ENCODE peak calls at places on chromosomes 3 and 15, in nine cellular contexts. Q is HFFc6, P is OCI-LY7, Y is breast epithelium, T is progenitor cell of endocrine pancreas, S is spleen, O is ascending aorta, X is pancreas, K is ovary. J is an unnamed sample.

GRCh38 chr3:34247401-34247800 is 449.0 kb downstream of the PDCD6IP start:
- DNase-seq in X (no peak), Q (no peak), T (no peak), S (no peak), Y (no peak), O (no peak), K (no peak), P (no peak), J (no peak)

GRCh38 chr3:60192297-60193114 is 1058.7 kb downstream of the FHIT start:
- DNase-seq in O (no peak), K (no peak), S (no peak), Q (no peak), Y (no peak), X (no peak), P (no peak), T (no peak), J (peak; percentile 5)

GRCh38 chr3:48634661-48635221 is 520 bp downstream of the SLC26A6 start:
- DNase-seq in T (no peak), K (peak; percentile 58), P (peak; percentile 67), S (peak; percentile 84), X (peak; percentile 80), Q (peak; percentile 44), O (no peak), Y (no peak), J (peak; percentile 79)

GRCh38 chr3:12629560-12629959 is 34.4 kb downstream of the RAF1 start:
- DNase-seq in X (no peak), P (no peak), K (no peak), Y (no peak), O (no peak), S (no peak), T (no peak), Q (peak; percentile 53), J (no peak)

GRCh38 chr3:40505599-40506462 is at the start of gene ZNF620:
- DNase-seq in O (peak; percentile 12), X (peak; percentile 94), P (peak; percentile 14), Q (no peak), S (peak; percentile 86), Y (peak; percentile 57), T (peak; percentile 85), K (peak; percentile 85), J (peak; percentile 61)

GRCh38 chr3:122678496-122678895 is 2.1 kb upstream of the PARP14 start:
- DNase-seq in Y (no peak), K (no peak), O (no peak), S (no peak), X (no peak), P (no peak), Q (no peak), T (no peak), J (peak; percentile 26)

GRCh38 chr3:13083254-13083653 is 10.0 kb upstream of the IQSEC1 start:
- DNase-seq in S (no peak), Y (no peak), T (no peak), K (no peak), X (no peak), O (no peak), Q (no peak), P (no peak), J (no peak)

GRCh38 chr3:150005243-150006102 is 34.8 kb upstream of the PFN2 start:
- DNase-seq in S (no peak), X (no peak), Y (no peak), Q (peak; percentile 64), P (no peak), T (no peak), O (no peak), K (no peak), J (no peak)

GRCh38 chr15:68154923-68155559 is 50.1 kb downstream of the CALML4 start:
- DNase-seq in T (peak; percentile 15), Q (peak; percentile 55), Y (no peak), S (no peak), K (peak; percentile 70), O (no peak), X (no peak), P (peak; percentile 72), J (peak; percentile 18)

GRCh38 chr3:9957214-9957613 is 5.0 kb upstream of the PRRT3 start:
- DNase-seq in T (no peak), Y (no peak), P (peak; percentile 16), X (no peak), S (no peak), Q (no peak), K (no peak), O (no peak), J (no peak)

GRCh38 chr15:77083381-77084160 is 12.7 kb upstream of the TSPAN3 start:
- DNase-seq in Y (peak; percentile 66), S (peak; percentile 96), T (peak; percentile 30), O (peak; percentile 33), P (peak; percentile 87), Q (no peak), K (peak; percentile 53), X (peak; percentile 94), J (peak; percentile 68)

GRCh38 chr3:101643861-101644613 is 32.9 kb downstream of the ZBTB11 start:
- DNase-seq in S (no peak), T (no peak), O (no peak), P (no peak), X (no peak), K (no peak), Q (peak; percentile 96), Y (no peak), J (no peak)

GRCh38 chr3:4741404-4742307 is 237.6 kb upstream of the BHLHE40 start:
- DNase-seq in Y (peak; percentile 85), S (no peak), K (peak; percentile 86), P (no peak), T (no peak), Q (peak; percentile 93), X (no peak), O (peak; percentile 41), J (no peak)

GRCh38 chr3:183142199-183142598 is 20.3 kb downstream of the LAMP3 start:
- DNase-seq in Q (no peak), T (no peak), P (no peak), Y (no peak), X (no peak), S (no peak), K (no peak), O (no peak), J (no peak)

GRCh38 chr15:27327467-27328045 is 356.6 kb downstream of the GABRG3 start:
- DNase-seq in K (no peak), T (no peak), Q (no peak), S (no peak), P (no peak), O (no peak), X (no peak), Y (no peak), J (no peak)

GRCh38 chr15:35746121-35746520 is 200.2 kb upstream of the DPH6 start:
- DNase-seq in S (no peak), Y (no peak), T (no peak), P (no peak), K (no peak), Q (no peak), O (no peak), X (no peak), J (no peak)

GRCh38 chr3:66795365-66795764 is 202.7 kb upstream of the KBTBD8 start:
- DNase-seq in O (no peak), Q (no peak), Y (no peak), P (no peak), T (no peak), K (no peak), X (no peak), S (no peak), J (no peak)

GRCh38 chr3:5047764-5048163 is 68.5 kb downstream of the BHLHE40 start:
- DNase-seq in K (no peak), O (no peak), Q (no peak), X (no peak), Y (no peak), S (no peak), P (no peak), T (no peak), J (no peak)

GRCh38 chr3:165874663-165875489 is 37.7 kb upstream of the BCHE start:
- DNase-seq in P (no peak), X (peak; percentile 33), Q (no peak), O (no peak), S (no peak), Y (no peak), K (no peak), T (no peak), J (no peak)
- TF ChIP-seq CTCF in P (no peak), X (no peak), Q (no peak), O (no peak), S (no peak), Y (no peak), K (no peak), T (no peak), J (no peak)

GRCh38 chr3:195889843-195890407 is 18.4 kb downstream of the TNK2 start:
- DNase-seq in X (peak; percentile 52), Q (no peak), P (no peak), T (no peak), S (no peak), O (no peak), Y (no peak), K (no peak), J (no peak)
- TF ChIP-seq CTCF in X (no peak), Q (peak; percentile 11), P (peak; percentile 30), T (no peak), S (no peak), O (no peak), Y (no peak), K (no peak), J (no peak)

DNA sequence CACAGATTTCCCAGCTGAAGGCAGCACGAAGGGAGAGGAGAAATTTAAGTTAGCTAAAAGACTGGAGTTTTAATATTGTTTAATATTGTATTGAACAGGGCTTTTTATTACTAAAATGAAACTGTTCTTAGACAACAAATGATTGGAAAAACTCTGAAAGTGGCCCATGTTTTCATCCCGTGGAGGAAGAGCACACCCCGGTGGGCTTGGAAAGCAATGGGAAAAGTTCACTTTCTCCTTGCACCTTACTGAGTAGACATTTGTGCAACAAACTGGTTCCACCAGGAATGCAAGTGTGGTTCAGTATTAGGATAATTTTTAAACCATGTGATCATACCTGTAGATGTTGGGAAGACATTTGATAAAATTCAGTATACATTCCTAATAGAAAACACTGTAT is 8.2 kb upstream of the ESYT3 start:
- DNase-seq in X (no peak), O (no peak), K (no peak), P (no peak), S (no peak), T (no peak), Y (no peak), Q (no peak), J (no peak)
- TF ChIP-seq CTCF in X (no peak), O (peak; percentile 34), K (peak; percentile 57), P (peak; percentile 41), S (no peak), T (peak; percentile 53), Y (no peak), Q (peak; percentile 67), J (no peak)

DNA sequence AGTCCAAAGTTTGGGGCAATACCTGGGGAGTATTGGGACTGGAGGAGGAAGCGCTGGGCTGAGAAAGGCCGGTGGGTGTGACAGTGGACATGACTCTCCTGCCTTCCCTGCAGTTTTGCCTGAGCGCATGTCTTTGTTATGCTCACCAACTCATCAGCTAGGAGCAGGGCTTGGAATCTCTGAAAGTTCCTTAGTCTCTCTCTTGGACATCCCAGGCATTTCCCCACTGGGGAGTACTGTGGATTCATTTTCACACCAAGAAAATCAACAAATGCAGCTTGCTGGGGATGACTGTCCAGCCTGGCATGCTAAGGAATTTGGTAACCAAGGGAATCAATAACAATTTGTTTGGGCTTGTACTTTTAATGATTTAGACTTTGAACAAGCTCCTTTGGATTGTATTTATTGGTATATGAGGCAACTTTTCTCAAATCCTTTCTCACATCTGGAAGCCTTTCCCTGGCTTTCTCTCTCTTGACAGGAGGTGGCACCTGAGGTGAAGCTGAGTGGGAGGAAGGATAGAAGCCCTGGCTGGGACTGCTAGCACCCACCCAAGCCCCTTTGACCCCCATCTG is 48.5 kb upstream of the CHST2 start:
- DNase-seq in P (no peak), S (no peak), T (no peak), Y (no peak), K (no peak), O (no peak), Q (peak; percentile 93), X (no peak), J (no peak)
- TF ChIP-seq CTCF in P (no peak), S (no peak), T (no peak), Y (no peak), K (no peak), O (no peak), Q (no peak), X (no peak), J (no peak)